ENCODE peak calls at places on chromosomes 3 and 15, in five cellular contexts. W is AG04450, V is BJ, T is spleen, U is breast epithelium. R is an unnamed sample.

GRCh38 chr15:63708141-63708772 is 111.1 kb downstream of the FBXL22 start:
- DNase-seq in T (no peak), U (no peak), V (no peak), W (no peak), R (no peak)

GRCh38 chr3:111076732-111077131 is 5.1 kb downstream of the NECTIN3 start:
- DNase-seq in U (no peak), W (no peak), V (no peak), T (no peak), R (no peak)

GRCh38 chr3:117761992-117762944 is 1052.7 kb downstream of the TUSC7 start:
- DNase-seq in V (no peak), T (no peak), U (no peak), W (no peak), R (no peak)

GRCh38 chr3:64327039-64327804 is 102.0 kb upstream of the PRICKLE2 start:
- DNase-seq in V (no peak), T (no peak), U (peak), W (no peak), R (no peak)

GRCh38 chr3:129021140-129021551 is 20.0 kb downstream of the EFCC1 start:
- DNase-seq in T (peak), V (no peak), W (peak), U (no peak), R (no peak)

GRCh38 chr3:54877675-54878544 is 49.9 kb downstream of the LRTM1 start:
- DNase-seq in W (no peak), U (no peak), T (no peak), V (no peak), R (no peak)

GRCh38 chr3:193987186-193987585 is 148.8 kb upstream of the HES1 start:
- DNase-seq in U (no peak), T (no peak), W (no peak), V (no peak), R (peak)

GRCh38 chr15:71997691-71998090 is 120.3 kb downstream of the MYO9A start:
- DNase-seq in U (no peak), W (no peak), V (no peak), T (no peak), R (peak)

GRCh38 chr3:193777524-193777923 is 184.5 kb downstream of the OPA1 start:
- DNase-seq in U (no peak), W (no peak), T (no peak), V (no peak), R (no peak)

GRCh38 chr3:23664459-23664858 is 141.3 kb upstream of the UBE2E1 start:
- DNase-seq in T (no peak), W (no peak), U (no peak), V (no peak), R (no peak)

GRCh38 chr3:105417538-105418289 is 51.0 kb downstream of the ALCAM start:
- DNase-seq in V (no peak), W (no peak), U (no peak), T (no peak), R (no peak)

GRCh38 chr3:178295257-178295912 is 240.9 kb upstream of the KCNMB2 start:
- DNase-seq in U (no peak), V (peak), T (no peak), W (no peak), R (peak)

GRCh38 chr15:31483924-31484368 is 157.3 kb downstream of the KLF13 start:
- DNase-seq in T (peak), V (no peak), U (peak), W (no peak), R (no peak)

GRCh38 chr3:62669161-62669560 is 206.1 kb downstream of the CADPS start:
- DNase-seq in W (no peak), V (no peak), T (no peak), U (no peak), R (no peak)

GRCh38 chr15:40182358-40183029 is 21.6 kb downstream of the BUB1B start:
- DNase-seq in W (no peak), V (no peak), T (no peak), U (no peak), R (no peak)

GRCh38 chr3:49803464-49804140 is 541 bp downstream of the INKA1 start:
- DNase-seq in T (peak), U (peak), W (no peak), V (no peak), R (no peak)

GRCh38 chr3:172332256-172333041 is 115.8 kb downstream of the GHSR start:
- DNase-seq in U (peak), V (no peak), T (no peak), W (no peak), R (peak)

GRCh38 chr3:101625879-101626278 is 51.1 kb downstream of the ZBTB11 start:
- DNase-seq in W (no peak), T (no peak), U (no peak), V (no peak), R (no peak)

GRCh38 chr3:101999177-101999778 is 150.0 kb downstream of the NFKBIZ start:
- DNase-seq in U (no peak), W (no peak), V (no peak), T (no peak), R (peak)

GRCh38 chr3:172625404-172625803 is 85.5 kb downstream of the NCEH1 start:
- DNase-seq in U (no peak), V (no peak), T (no peak), W (no peak), R (no peak)

GRCh38 chr3:150146891-150147761 is 176.4 kb upstream of the PFN2 start:
- DNase-seq in W (peak), T (no peak), U (no peak), V (peak), R (peak)

GRCh38 chr15:71042356-71042922 is 72.8 kb upstream of the THSD4 start:
- DNase-seq in V (no peak), W (no peak), U (no peak), T (no peak), R (no peak)

GRCh38 chr15:77266708-77267387 is 153.1 kb downstream of the PEAK1 start:
- DNase-seq in V (peak), T (no peak), U (no peak), W (no peak), R (peak)

GRCh38 chr15:86743283-86743903 is 663.7 kb downstream of the AGBL1 start:
- DNase-seq in T (no peak), V (no peak), W (no peak), U (no peak), R (no peak)

GRCh38 chr3:153338487-153338886 is 176.5 kb downstream of the RAP2B start:
- DNase-seq in U (no peak), V (no peak), T (no peak), W (peak), R (peak)

GRCh38 chr3:160929595-160929994 is 173.6 kb downstream of the PPM1L start:
- DNase-seq in T (no peak), U (no peak), W (no peak), V (no peak), R (no peak)

GRCh38 chr3:173584834-173585831 is 187.6 kb downstream of the NLGN1 start:
- DNase-seq in W (no peak), V (peak), T (no peak), U (no peak), R (peak)

GRCh38 chr15:82572311-82572710 is 32.1 kb upstream of the RPS17 start:
- DNase-seq in U (no peak), V (no peak), T (no peak), W (no peak), R (no peak)

GRCh38 chr15:66766282-66767228 is 64.5 kb downstream of the SMAD6 start:
- DNase-seq in V (no peak), T (no peak), U (no peak), W (no peak), R (no peak)

GRCh38 chr15:95284933-95285401 is 1045.5 kb upstream of the NR2F2 start:
- DNase-seq in V (no peak), T (no peak), W (no peak), U (no peak), R (peak)

GRCh38 chr3:48405971-48406370 is 23.9 kb downstream of the PLXNB1 start:
- DNase-seq in T (no peak), V (no peak), U (peak), W (no peak), R (no peak)

DNA sequence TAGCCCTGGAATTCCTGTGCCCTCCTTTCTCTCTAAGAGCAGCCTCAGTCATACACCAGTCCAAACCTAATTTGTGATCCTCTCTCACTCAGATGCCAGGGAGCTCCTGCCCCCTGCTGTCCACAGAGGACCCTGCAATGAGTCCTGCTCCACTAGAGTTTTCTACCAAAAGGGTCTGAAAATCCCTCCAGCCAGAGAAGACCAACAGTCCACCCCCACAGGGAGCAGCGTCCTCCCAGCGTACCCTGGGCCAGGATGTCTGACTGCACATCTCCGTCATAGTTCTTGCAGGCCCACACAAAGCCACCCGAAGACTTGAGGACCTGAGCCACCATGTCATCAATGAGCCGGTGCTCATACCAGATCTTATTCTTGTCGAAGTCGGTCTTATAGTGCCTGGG is 15.4 kb downstream of the IDH2 start:
- DNase-seq in U (no peak), W (no peak), V (no peak), T (peak), R (no peak)
- TF ChIP-seq CTCF in U (peak), W (peak), V (peak), T (peak), R (peak)

GRCh38 chr15:61301701-61302100 is 72.6 kb upstream of the RORA start:
- DNase-seq in W (no peak), U (no peak), T (no peak), V (no peak), R (no peak)
- H3K4me3 ChIP-seq in W (no peak), U (no peak), T (no peak), V (no peak), R (no peak)

GRCh38 chr15:59250249-59250648 is 43.6 kb downstream of the LDHAL6B start:
- DNase-seq in U (no peak), T (no peak), V (no peak), W (no peak), R (no peak)

GRCh38 chr15:59244337-59244736 is 37.7 kb downstream of the LDHAL6B start:
- DNase-seq in V (no peak), U (no peak), T (no peak), W (no peak), R (no peak)

GRCh38 chr15:59249816-59250215 is 43.2 kb downstream of the LDHAL6B start:
- DNase-seq in T (no peak), V (no peak), W (no peak), U (no peak), R (no peak)

GRCh38 chr15:59245583-59245982 is 38.9 kb downstream of the LDHAL6B start:
- DNase-seq in V (no peak), U (no peak), T (no peak), W (no peak), R (no peak)

DNA sequence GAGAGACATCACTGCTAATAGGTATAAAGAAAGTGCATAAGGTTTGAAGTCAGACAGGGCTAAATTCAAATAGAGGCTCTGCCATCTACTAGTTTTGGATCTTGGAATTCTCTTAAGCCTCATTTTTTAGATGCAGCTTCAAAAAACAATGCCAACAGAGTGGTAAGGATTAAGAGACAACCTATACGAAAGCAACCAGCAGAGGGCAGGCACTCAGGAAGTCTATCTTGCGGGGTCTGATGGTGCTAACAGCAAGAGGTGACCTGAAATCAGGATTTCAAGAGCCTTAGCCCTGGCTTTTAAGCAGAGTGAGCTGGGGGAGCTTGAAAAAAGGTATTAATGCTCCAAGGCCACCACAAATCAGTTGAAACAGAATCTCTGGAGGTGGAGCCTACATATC is 40.7 kb downstream of the LDHAL6B start:
- DNase-seq in U (no peak), W (peak), V (no peak), T (no peak), R (peak)
- TF ChIP-seq CTCF in U (peak), W (peak), V (peak), T (no peak), R (peak)

GRCh38 chr15:37094542-37095196 is 5.7 kb downstream of the MEIS2 start:
- DNase-seq in V (no peak), T (no peak), W (no peak), U (no peak), R (no peak)

GRCh38 chr15:37093480-37094410 is 6.6 kb downstream of the MEIS2 start:
- DNase-seq in T (no peak), U (no peak), V (no peak), W (no peak), R (no peak)

GRCh38 chr15:37096878-37097568 is 3.3 kb downstream of the MEIS2 start:
- DNase-seq in V (no peak), T (peak), U (no peak), W (no peak), R (no peak)

GRCh38 chr15:37095993-37096877 is 4.1 kb downstream of the MEIS2 start:
- DNase-seq in T (peak), U (no peak), W (no peak), V (no peak), R (no peak)

GRCh38 chr15:37095197-37095992 is 5.0 kb downstream of the MEIS2 start:
- DNase-seq in T (peak), V (no peak), W (no peak), U (no peak), R (no peak)
- H3K4me3 ChIP-seq in T (peak), V (peak), W (no peak), U (peak), R (peak)

GRCh38 chr3:197174927-197175326 is 123.5 kb downstream of the DLG1 start:
- DNase-seq in V (no peak), T (no peak), U (no peak), W (no peak), R (no peak)

GRCh38 chr3:197171481-197172067 is 126.8 kb downstream of the DLG1 start:
- DNase-seq in V (no peak), T (no peak), W (no peak), U (no peak), R (peak)

GRCh38 chr3:197175503-197175902 is 122.9 kb downstream of the DLG1 start:
- DNase-seq in W (no peak), T (no peak), U (no peak), V (no peak), R (no peak)

GRCh38 chr3:197168606-197169005 is 129.8 kb downstream of the DLG1 start:
- DNase-seq in V (peak), U (no peak), W (no peak), T (no peak), R (peak)

DNA sequence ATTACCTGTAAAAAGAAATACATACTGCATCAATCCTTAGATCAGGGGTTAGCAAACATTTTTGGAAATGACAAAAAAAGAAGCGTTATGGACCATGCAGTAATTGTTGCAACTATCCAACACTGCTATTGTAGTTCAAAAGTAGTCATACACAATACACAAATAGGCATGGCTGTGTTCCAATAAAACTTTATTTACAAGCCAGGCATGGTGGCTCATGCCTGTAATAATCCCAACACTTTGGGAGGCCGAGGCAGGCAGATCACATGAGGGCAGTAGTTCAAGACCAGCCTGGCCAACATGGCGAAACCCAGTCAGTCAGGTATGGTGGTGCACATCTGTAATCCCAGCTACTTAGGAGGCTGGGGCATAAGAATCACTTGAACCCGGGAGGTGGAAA is 124.8 kb downstream of the DLG1 start:
- DNase-seq in V (no peak), W (no peak), T (no peak), U (no peak), R (no peak)
- TF ChIP-seq CTCF in V (no peak), W (no peak), T (no peak), U (no peak), R (no peak)